ENCODE peak calls at places on chromosomes 12 and 14, in four cellular contexts. D is CD4-positive, alpha-beta memory T cell; N is K562; X is IMR-90. V is an unnamed sample.

GRCh38 chr14:94110552-94111181 is at the start of gene IFI27:
- DNase-seq in N (peak; percentile 44), X (peak; percentile 41), D (no peak), V (peak; percentile 66)

GRCh38 chr12:49568442-49568776 is 467 bp upstream of the MCRS1 start:
- DNase-seq in X (no peak), D (no peak), N (peak; percentile 35), V (no peak)

GRCh38 chr12:50258167-50258551 is 25.2 kb downstream of the LIMA1 start:
- DNase-seq in X (no peak), D (no peak), N (no peak), V (no peak)

GRCh38 chr12:38711055-38711454 is 194.3 kb downstream of the CPNE8 start:
- DNase-seq in N (no peak), D (no peak), X (no peak), V (peak; percentile 29)

GRCh38 chr12:23525450-23526072 is 423.9 kb downstream of the SOX5 start:
- DNase-seq in D (no peak), X (no peak), N (no peak), V (no peak)

GRCh38 chr12:104694161-104694560 is 237.4 kb downstream of the CHST11 start:
- DNase-seq in D (no peak), N (no peak), X (no peak), V (no peak)

GRCh38 chr12:113152835-113153814 is 3.6 kb downstream of the CFAP73 start:
- DNase-seq in X (peak; percentile 65), D (peak; percentile 74), N (peak; percentile 75), V (peak; percentile 84)

GRCh38 chr14:53048631-53049030 is 97.8 kb upstream of the FERMT2 start:
- DNase-seq in D (no peak), X (no peak), N (no peak), V (no peak)

GRCh38 chr12:109962388-109962787 is 33.8 kb downstream of the GIT2 start:
- DNase-seq in N (no peak), D (no peak), X (no peak), V (no peak)

GRCh38 chr12:84619053-84619452 is 293.5 kb downstream of the SLC6A15 start:
- DNase-seq in X (no peak), D (no peak), N (no peak), V (no peak)

GRCh38 chr14:74979442-74980397 is 23.0 kb upstream of the EIF2B2 start:
- DNase-seq in N (peak; percentile 2), D (no peak), X (peak; percentile 36), V (peak; percentile 47)

GRCh38 chr14:85535916-85536834 is 6.2 kb downstream of the FLRT2 start:
- DNase-seq in N (no peak), D (no peak), X (peak; percentile 79), V (peak; percentile 73)

GRCh38 chr12:121812320-121812871 is 8.6 kb downstream of the SETD1B start:
- DNase-seq in N (peak; percentile 93), D (no peak), X (peak; percentile 64), V (peak; percentile 86)

GRCh38 chr14:29796853-29797252 is 130.8 kb downstream of the PRKD1 start:
- DNase-seq in N (no peak), D (no peak), X (no peak), V (no peak)

GRCh38 chr12:67433393-67434175 is 164.4 kb downstream of the CAND1 start:
- DNase-seq in N (peak; percentile 11), X (peak; percentile 74), D (no peak), V (no peak)

GRCh38 chr14:105861985-105862465 is 335.6 kb downstream of the TMEM121 start:
- DNase-seq in X (no peak), D (peak; percentile 10), N (no peak), V (no peak)

GRCh38 chr14:63290741-63291286 is 27.9 kb downstream of the GPHB5 start:
- DNase-seq in N (no peak), X (no peak), D (no peak), V (no peak)

GRCh38 chr12:2229661-2230539 is 177.1 kb downstream of the CACNA1C start:
- DNase-seq in N (peak; percentile 21), X (no peak), D (no peak), V (no peak)

GRCh38 chr12:31772685-31773222 is 43.9 kb upstream of the AMN1 start:
- DNase-seq in N (no peak), X (no peak), D (no peak), V (no peak)

GRCh38 chr12:15823360-15824128 is 34.4 kb upstream of the EPS8 start:
- DNase-seq in X (no peak), D (no peak), N (no peak), V (no peak)

GRCh38 chr14:73467800-73468199 is 9.5 kb upstream of the NUMB start:
- DNase-seq in X (peak; percentile 74), D (no peak), N (no peak), V (peak; percentile 50)

GRCh38 chr12:54750-55535 is 11.6 kb upstream of the IQSEC3 start:
- DNase-seq in N (peak; percentile 35), D (no peak), X (no peak), V (no peak)

GRCh38 chr14:71720978-71721624 is 211.1 kb upstream of the RGS6 start:
- DNase-seq in N (peak; percentile 37), X (peak; percentile 85), D (no peak), V (peak; percentile 35)

GRCh38 chr14:65840118-65840751 is 427.7 kb downstream of the FUT8 start:
- DNase-seq in X (no peak), N (no peak), D (no peak), V (peak; percentile 30)

DNA sequence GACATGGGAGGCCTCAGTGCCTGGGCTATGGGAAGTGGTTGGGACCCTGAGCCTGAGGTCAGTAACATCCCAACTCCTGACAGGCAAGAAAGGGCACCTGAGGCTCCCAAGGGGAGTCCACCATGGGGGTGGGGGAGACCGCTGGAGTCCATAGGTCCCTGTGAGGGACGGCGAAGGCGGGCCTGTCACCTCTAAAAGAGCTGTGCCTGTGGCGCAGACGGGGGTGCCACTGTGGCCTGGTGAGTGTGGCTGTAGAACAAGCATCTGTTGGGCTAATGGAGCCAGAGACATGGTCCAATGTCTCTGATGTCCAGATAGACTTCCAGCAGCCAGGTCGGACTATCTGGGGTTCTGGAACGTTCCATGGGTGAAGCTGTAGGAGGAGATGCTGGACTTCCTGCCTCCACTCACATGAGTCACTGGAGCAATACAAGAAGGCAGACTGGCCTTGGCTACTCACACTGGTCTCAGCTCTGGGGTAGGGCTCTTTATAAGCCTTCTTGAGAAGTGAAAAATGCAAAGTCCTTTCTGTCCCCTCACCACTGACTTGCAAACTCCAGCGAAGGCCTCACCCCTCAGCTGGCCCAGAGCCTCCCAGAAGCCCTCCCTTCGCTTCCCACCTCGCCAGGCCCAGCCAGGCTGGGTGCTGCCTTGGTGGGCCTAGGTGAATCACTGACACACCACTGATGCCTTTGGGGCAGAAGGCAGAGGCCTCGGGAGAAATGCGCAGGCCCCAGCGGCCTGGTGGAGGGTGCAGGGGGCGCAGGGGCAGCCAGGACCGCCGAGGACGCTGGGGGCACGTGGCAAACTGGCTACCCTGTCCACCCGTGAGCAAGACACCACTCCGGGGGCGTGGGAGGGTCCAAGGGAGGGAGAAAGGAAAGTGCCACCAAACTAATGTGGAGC is 1.1 kb upstream of the TRAF3 start:
- DNase-seq in X (peak; percentile 80), D (no peak), N (no peak), V (peak; percentile 75)
- H3K4me3 ChIP-seq in X (no peak overlapping the region), D (peak overlapping the region; percentile 33), N (no peak overlapping the region), V (no peak overlapping the region)

GRCh38 chr12:4943067-4943937 is 33.6 kb downstream of the KCNA1 start:
- DNase-seq in N (no peak), X (no peak), D (no peak), V (no peak)
- H3K27ac ChIP-seq in N (no peak overlapping the region), X (no peak overlapping the region), D (no peak overlapping the region), V (no peak overlapping the region)

DNA sequence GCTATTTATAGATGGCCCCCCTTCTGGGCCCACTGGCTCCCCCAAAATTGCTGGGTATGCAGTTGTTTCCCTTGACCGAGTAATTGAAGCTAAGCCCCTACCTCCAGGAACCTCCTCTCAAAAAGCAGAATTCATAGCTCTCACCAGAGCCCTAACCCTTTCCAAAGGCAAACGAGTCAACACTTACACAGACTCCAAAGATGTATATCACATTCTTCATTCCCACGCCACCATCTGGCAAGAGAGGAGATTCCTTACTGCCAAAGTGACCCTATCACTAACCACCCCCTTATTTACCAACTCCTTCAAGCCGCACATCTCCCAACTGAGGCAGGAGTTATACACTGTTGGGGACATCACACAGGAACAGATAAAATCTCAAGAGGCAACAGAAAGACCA is 66.8 kb downstream of the MOK start:
- DNase-seq in X (peak; percentile 40), D (no peak), N (no peak), V (no peak)
- H3K4me3 ChIP-seq in X (no peak overlapping the region), D (no peak overlapping the region), N (no peak overlapping the region), V (no peak overlapping the region)

DNA sequence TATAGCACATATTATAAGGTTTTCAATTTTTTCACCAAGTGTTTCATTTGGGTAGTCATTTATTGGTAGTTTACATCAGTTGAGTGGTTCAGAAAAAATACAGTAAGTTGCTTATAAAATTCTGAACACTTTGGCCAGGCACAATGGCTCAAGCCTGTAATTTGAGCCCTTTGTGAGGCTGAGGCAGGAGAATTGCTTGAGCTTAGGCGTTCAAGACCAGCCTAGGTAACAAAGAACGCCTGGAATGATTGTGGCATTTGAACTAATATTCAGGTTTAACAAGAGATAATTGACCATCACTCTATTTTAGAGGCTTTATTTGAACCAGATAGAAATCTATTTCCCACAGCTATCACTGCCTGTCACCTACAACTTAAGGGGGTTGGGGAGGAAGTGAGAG is 22.7 kb downstream of the HIF1A start:
- DNase-seq in N (no peak), X (no peak), D (no peak), V (no peak)
- H3K27ac ChIP-seq in N (no peak overlapping the region), X (no peak overlapping the region), D (no peak overlapping the region), V (peak overlapping the region; percentile 53)

DNA sequence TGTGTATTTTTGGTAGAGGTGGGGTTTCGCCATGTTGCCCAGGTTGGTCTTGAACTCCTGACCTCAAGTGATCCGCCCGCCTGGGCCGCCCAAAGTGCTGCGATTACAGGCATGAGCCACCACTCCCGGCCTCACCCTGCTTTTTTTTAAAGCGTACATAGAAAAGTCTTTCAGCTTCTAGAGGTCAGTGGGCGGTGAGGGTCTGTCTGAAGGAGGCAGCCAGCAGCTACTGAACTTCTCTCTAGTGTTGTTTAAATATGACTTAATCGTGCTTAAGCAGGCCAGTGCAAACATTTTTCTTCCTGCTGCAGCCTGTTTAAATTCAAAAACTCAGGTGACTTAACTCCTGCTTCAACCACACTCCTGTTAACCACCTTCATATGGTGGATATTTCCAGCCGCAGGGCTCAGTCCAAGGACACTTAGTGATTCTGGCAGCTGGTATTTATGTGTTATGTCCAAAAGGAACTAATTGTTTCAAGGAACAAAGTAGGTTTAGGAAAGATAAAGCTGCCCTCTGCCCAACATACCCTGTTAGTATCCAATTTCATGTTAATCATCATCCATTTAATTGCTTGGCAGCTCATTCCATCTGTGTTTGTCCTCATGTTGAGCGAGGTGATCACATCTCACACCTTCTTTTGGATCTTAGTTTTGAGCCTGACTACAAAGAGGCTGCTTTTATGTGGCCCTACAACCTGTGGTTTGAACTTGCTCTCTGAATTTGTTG is 2.0 kb downstream of the PRKAB1 start:
- DNase-seq in X (no peak), D (no peak), N (no peak), V (no peak)
- H3K4me3 ChIP-seq in X (no peak overlapping the region), D (no peak overlapping the region), N (peak overlapping the region; percentile 81), V (no peak overlapping the region)

DNA sequence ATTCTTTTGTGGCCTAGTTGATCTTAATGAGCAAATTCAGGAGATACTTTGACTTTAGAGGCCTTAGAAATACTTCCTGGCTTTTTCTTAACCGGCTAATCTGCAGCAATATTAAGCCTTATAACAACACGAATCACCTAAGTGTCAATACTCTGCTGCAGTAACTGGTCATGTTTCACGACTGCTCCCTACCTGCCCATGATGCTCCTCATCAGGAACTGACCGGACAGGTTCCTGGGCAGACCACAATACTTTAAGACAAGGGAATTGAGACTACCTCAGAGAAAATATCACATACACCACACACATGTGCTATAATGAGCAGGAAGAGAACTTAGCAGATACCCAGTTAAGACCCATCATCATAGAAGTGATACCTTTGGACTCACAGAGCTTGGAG is 211.9 kb upstream of the BMP4 start:
- DNase-seq in D (no peak), N (no peak), X (no peak), V (no peak)
- H3K27ac ChIP-seq in D (no peak overlapping the region), N (no peak overlapping the region), X (no peak overlapping the region), V (no peak overlapping the region)

V was measured in cardiac muscle cell.